ENCODE peak calls at places on chromosomes 13 and 19, in five cellular contexts. G is cardiac muscle cell; Q is CD8-positive, alpha-beta T cell; K is heart left ventricle; Z is BE2C. H is an unnamed sample.

GRCh38 chr19:49212302-49212701 is 54.7 kb downstream of the TRPM4 start:
- DNase-seq in Z (peak; percentile 35), K (no peak), G (peak; percentile 86), Q (no peak), H (no peak)

GRCh38 chr19:15455996-15456395 is 6.2 kb upstream of the WIZ start:
- DNase-seq in Q (no peak), Z (no peak), K (no peak), G (no peak), H (no peak)

GRCh38 chr13:48221301-48222190 is 11.5 kb upstream of the ITM2B start:
- DNase-seq in K (no peak), Z (no peak), Q (no peak), G (no peak), H (no peak)

GRCh38 chr13:26985285-26985878 is 186.2 kb downstream of the USP12 start:
- DNase-seq in Z (peak; percentile 77), K (peak; percentile 66), G (peak; percentile 89), Q (peak; percentile 73), H (peak; percentile 76)

GRCh38 chr13:30153871-30154426 is 153.4 kb downstream of the KATNAL1 start:
- DNase-seq in K (no peak), G (peak; percentile 21), Q (no peak), Z (no peak), H (no peak)

GRCh38 chr13:94454906-94455305 is 24.6 kb downstream of the DCT start:
- DNase-seq in Z (no peak), K (no peak), Q (no peak), G (no peak), H (no peak)

GRCh38 chr13:31044658-31045620 is 112.5 kb downstream of the TEX26 start:
- DNase-seq in Q (peak; percentile 11), Z (no peak), G (no peak), K (no peak), H (no peak)

GRCh38 chr19:4295972-4296771 is 6.0 kb downstream of the TMIGD2 start:
- DNase-seq in Z (peak; percentile 89), Q (no peak), K (no peak), G (peak; percentile 45), H (no peak)

GRCh38 chr19:45800009-45800553 is 7.4 kb upstream of the DMWD start:
- DNase-seq in Q (no peak), G (peak; percentile 48), K (no peak), Z (peak; percentile 19), H (no peak)

GRCh38 chr13:108486096-108486495 is 143.3 kb upstream of the MYO16 start:
- DNase-seq in Z (no peak), Q (no peak), G (no peak), K (no peak), H (no peak)

GRCh38 chr19:35291259-35291658 is 702 bp upstream of the MAG start:
- DNase-seq in G (no peak), K (no peak), Q (no peak), Z (no peak), H (no peak)

GRCh38 chr19:47272448-47273312 is 2.0 kb upstream of the INAFM1 start:
- DNase-seq in Q (peak; percentile 52), K (peak; percentile 55), Z (no peak), G (no peak), H (no peak)

GRCh38 chr19:13819242-13819641 is 24.0 kb downstream of the ZSWIM4 start:
- DNase-seq in Q (no peak), G (no peak), Z (no peak), K (no peak), H (no peak)

GRCh38 chr19:30148803-30149202 is 206.8 kb downstream of the URI1 start:
- DNase-seq in K (no peak), Q (no peak), G (no peak), Z (no peak), H (no peak)

GRCh38 chr13:98664047-98664446 is 87.1 kb upstream of the STK24 start:
- DNase-seq in G (peak; percentile 21), K (no peak), Z (no peak), Q (no peak), H (no peak)

GRCh38 chr19:46958542-46958941 is 61.1 kb upstream of the NPAS1 start:
- DNase-seq in G (peak; percentile 70), K (no peak), Z (no peak), Q (no peak), H (no peak)

GRCh38 chr13:27919934-27920676 is at the start of gene PDX1:
- DNase-seq in G (no peak), K (no peak), Z (peak; percentile 38), Q (no peak), H (no peak)

GRCh38 chr13:112879283-112879833 is 89.7 kb upstream of the MCF2L start:
- DNase-seq in K (peak; percentile 66), Q (no peak), G (peak; percentile 25), Z (no peak), H (peak; percentile 17)

GRCh38 chr19:46766569-46767317 is 20.5 kb upstream of the STRN4 start:
- DNase-seq in Q (peak; percentile 59), K (no peak), Z (peak; percentile 59), G (peak; percentile 47), H (peak; percentile 51)

GRCh38 chr13:90632184-90632583 is 715.3 kb upstream of the MIR17HG start:
- DNase-seq in K (no peak), G (no peak), Q (no peak), Z (no peak), H (no peak)

GRCh38 chr13:97977376-97977705 is 23.9 kb downstream of the IPO5 start:
- DNase-seq in Q (no peak), K (no peak), G (peak; percentile 11), Z (no peak), H (no peak)

GRCh38 chr13:41546372-41547252 is 89.3 kb downstream of the RGCC start:
- DNase-seq in K (no peak), Z (no peak), G (peak; percentile 36), Q (no peak), H (no peak)

GRCh38 chr19:36257512-36257876 is 42.6 kb downstream of the ZNF146 start:
- DNase-seq in Q (no peak), G (peak; percentile 12), K (peak; percentile 56), Z (peak; percentile 62), H (no peak)

DNA sequence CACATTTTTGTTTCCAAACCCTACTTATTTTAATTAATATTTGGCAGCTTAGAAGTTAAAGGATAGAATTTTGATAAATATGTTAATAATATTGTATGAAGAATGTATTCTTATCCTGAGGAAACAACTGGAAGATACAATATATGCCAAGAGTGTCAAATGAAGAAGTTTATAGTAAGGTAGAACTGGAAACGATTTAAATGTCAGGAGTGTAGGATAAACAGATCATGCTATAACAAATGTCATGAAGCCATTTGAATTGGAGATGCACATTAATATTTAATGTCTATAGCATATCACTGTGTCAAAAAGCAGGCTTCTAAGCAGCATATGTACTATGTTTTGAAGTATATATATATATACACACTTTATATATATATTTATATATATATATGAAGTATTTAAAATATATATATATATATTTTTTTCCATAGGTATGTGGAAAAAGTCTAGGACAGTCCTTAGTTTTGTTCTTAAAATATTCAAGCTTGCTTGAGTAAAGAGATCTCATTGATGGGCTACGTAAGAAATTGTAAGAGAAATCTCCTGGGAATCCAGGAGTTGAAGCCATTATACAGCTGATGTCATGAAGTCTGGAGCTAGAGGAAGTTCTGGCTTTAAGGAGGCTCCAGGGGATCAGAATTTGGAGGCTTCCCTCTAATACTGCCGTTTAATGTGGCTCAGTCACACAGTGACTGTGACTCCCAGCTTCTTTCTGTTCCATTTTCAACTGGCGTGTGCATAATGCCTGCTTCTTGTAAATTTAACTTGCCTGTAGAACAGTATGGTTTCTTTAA is 79.9 kb upstream of the MYCBP2 start:
- DNase-seq in G (no peak), K (no peak), Q (no peak), Z (no peak), H (no peak)
- H3K9me3 ChIP-seq in G (no peaks in the 10 kb centered on the region), K (no peaks in the 10 kb centered on the region), Q (no peaks in the 10 kb centered on the region), Z (no peaks in the 10 kb centered on the region), H (no peaks in the 10 kb centered on the region)

DNA sequence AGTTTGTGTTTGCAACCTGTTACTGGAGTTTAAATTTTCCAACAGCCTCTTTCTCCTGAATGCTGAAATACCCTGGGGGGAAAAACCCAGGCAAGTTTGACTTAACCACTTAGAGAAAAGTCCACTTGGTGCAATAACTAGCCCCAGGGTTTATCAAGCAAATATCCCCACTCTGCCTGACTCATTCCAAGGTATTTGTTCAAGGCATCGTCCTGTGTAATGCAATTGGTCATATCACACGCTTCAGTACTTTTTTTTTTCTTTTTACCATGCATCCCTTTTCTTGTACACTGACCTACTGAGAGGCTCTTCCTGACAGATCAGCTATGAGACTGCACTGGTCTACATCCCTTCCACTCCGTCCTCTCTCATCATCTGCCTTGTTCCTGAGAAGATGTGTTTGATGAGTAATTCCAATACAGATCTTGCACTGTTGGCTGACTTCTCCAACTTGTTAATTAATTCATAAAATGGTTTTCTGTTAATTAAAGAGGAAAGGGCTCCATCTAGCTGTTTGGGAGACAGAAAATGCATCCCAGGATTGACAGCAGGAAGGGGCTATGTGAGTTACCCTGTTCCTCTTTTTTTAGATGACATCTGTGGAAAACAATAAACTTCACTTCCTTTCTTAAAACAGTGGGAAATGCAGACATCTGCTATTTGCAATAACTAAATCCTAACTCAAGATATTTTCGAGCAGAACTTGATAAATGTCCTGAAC is 212.6 kb upstream of the IRS2 start:
- DNase-seq in G (peak; percentile 82), Z (no peak), K (no peak), Q (no peak), H (no peak)
- TF ChIP-seq CTCF in G (no peak), Z (no peak), K (no peak), Q (no peak), H (no peak)

DNA sequence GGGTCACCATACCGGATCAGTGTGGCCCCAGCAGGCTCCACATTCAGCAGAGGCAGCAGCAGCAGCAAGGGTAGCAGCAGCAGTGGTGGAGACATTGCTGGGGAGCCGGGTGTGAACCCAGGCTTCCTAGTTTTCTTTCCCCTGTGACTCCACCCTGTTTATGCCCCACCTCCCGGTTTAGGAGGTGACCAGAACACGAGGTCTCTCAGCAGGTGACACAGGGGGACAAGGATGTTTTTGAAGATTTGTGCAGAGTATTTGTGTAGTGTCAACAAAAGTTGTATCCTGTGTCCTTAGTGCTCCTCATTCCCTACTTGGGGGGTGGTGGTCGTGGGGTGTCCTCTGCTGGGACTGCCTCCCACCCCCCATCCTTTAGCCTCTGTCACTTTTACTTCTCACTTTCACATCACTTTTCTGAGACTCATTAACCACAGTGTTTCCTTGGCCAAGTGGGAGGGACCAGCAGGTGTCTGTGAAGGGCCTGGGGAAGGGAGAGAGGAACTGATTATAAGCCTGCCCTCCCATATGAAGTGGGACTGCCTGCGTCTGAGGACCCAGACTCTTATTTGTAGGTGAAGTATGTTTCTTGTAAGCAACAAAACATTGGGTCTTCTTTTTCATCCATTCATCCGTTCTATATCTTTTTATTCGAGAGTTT is 15.6 kb upstream of the KCNC3 start:
- DNase-seq in Z (no peak), Q (no peak), G (no peak), K (no peak), H (no peak)
- H3K9me3 ChIP-seq in Z (no peaks in the 10 kb centered on the region), Q (no peaks in the 10 kb centered on the region), G (no peaks in the 10 kb centered on the region), K (peaks cover 10% of the 10 kb centered on the region), H (peaks cover 4% of the 10 kb centered on the region)

DNA sequence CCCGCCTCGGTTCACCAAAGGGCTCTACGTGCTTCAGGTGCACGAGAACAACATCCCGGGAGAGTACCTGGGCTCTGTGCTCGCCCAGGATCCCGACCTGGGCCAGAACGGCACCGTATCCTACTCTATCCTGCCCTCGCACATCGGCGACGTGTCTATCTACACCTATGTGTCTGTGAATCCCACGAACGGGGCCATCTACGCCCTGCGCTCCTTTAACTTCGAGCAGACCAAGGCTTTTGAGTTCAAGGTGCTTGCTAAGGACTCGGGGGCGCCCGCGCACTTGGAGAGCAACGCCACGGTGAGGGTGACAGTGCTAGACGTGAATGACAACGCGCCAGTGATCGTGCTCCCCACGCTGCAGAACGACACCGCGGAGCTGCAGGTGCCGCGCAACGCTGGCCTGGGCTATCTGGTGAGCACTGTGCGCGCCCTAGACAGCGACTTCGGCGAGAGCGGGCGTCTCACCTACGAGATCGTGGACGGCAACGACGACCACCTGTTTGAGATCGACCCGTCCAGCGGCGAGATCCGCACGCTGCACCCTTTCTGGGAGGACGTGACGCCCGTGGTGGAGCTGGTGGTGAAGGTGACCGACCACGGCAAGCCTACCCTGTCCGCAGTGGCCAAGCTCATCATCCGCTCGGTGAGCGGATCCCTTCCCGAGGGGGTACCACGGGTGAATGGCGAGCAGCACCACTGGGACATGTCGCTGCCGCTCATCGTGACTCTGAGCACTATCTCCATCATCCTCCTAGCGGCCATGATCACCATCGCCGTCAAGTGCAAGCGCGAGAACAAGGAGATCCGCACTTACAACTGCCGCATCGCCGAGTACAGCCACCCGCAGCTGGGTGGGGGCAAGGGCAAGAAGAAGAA is 2.6 kb downstream of the PCDH17 start:
- DNase-seq in K (peak; percentile 24), Z (peak; percentile 36), Q (no peak), G (no peak), H (peak; percentile 65)
- TF ChIP-seq CTCF in K (no peak), Z (peak; percentile 23), Q (no peak), G (no peak), H (no peak)

H was measured in tibial artery.